ENCODE peak calls at places on chromosome 2, in eight cellular contexts. C, U, G, Z, J, T, N and F are unnamed samples. For H3K4me1, the result is how much of the 10 kb centered on the place peaks cover.

GRCh38 chr2:171836151-171836910 is 57.7 kb downstream of the SLC25A12 start:
- DNase-seq in C (no peak), U (no peak), G (no peak), Z (peak), J (no peak), T (no peak), N (no peak), F (no peak)

GRCh38 chr2:15968280-15969178 is 28.2 kb downstream of the MYCN start:
- DNase-seq in C (no peak), U (no peak), G (no peak), Z (no peak), J (no peak), T (no peak), N (no peak), F (no peak)

GRCh38 chr2:236795176-236795860 is 225.7 kb downstream of the ACKR3 start:
- DNase-seq in C (no peak), U (no peak), G (no peak), Z (no peak), J (no peak), T (no peak), N (no peak), F (no peak)

GRCh38 chr2:47058061-47058931 is 96.8 kb downstream of the STPG4 start:
- DNase-seq in C (peak), U (peak), G (no peak), Z (peak), J (peak), T (no peak), N (no peak), F (no peak)

GRCh38 chr2:133477614-133477990 is 90.7 kb downstream of the NCKAP5 start:
- DNase-seq in C (no peak), U (no peak), G (no peak), Z (peak), J (no peak), T (no peak), N (no peak), F (no peak)

GRCh38 chr2:66570471-66570870 is 135.5 kb downstream of the MEIS1 start:
- DNase-seq in C (no peak), U (no peak), G (no peak), Z (no peak), J (no peak), T (no peak), N (no peak), F (no peak)

GRCh38 chr2:189406612-189407011 is 34.7 kb upstream of the WDR75 start:
- DNase-seq in C (no peak), U (no peak), G (no peak), Z (no peak), J (no peak), T (no peak), N (no peak), F (no peak)

GRCh38 chr2:134261398-134262131 is 7.7 kb downstream of the MGAT5 start:
- DNase-seq in C (no peak), U (no peak), G (no peak), Z (no peak), J (no peak), T (no peak), N (no peak), F (no peak)

GRCh38 chr2:128416781-128417180 is 98.1 kb upstream of the HS6ST1 start:
- DNase-seq in C (peak), U (no peak), G (no peak), Z (no peak), J (no peak), T (no peak), N (no peak), F (peak)

GRCh38 chr2:106184394-106184793 is 9.7 kb downstream of the UXS1 start:
- DNase-seq in C (no peak), U (no peak), G (no peak), Z (no peak), J (no peak), T (no peak), N (no peak), F (no peak)

GRCh38 chr2:42055573-42056514 is 8.0 kb downstream of the PKDCC start:
- DNase-seq in C (peak), U (no peak), G (no peak), Z (no peak), J (no peak), T (peak), N (no peak), F (no peak)

GRCh38 chr2:225340923-225341322 is 58.6 kb upstream of the NYAP2 start:
- DNase-seq in C (no peak), U (no peak), G (no peak), Z (no peak), J (no peak), T (no peak), N (no peak), F (no peak)

GRCh38 chr2:39994151-39994550 is 215.1 kb upstream of the THUMPD2 start:
- DNase-seq in C (no peak), U (no peak), G (no peak), Z (peak), J (no peak), T (no peak), N (no peak), F (no peak)

GRCh38 chr2:160516547-160517365 is 23.1 kb upstream of the RBMS1 start:
- DNase-seq in C (peak), U (no peak), G (peak), Z (peak), J (no peak), T (no peak), N (no peak), F (no peak)

GRCh38 chr2:123916512-123916911 is 108.6 kb upstream of the CNTNAP5 start:
- DNase-seq in C (no peak), U (no peak), G (no peak), Z (no peak), J (no peak), T (no peak), N (no peak), F (no peak)

GRCh38 chr2:144659731-144660275 is 139.9 kb upstream of the ZEB2 start:
- DNase-seq in C (no peak), U (no peak), G (no peak), Z (peak), J (no peak), T (no peak), N (peak), F (no peak)

GRCh38 chr2:160061533-160062282 is 707 bp downstream of the PLA2R1 start:
- DNase-seq in C (peak), U (no peak), G (peak), Z (no peak), J (no peak), T (no peak), N (no peak), F (peak)

GRCh38 chr2:20304411-20304810 is 46.2 kb downstream of the PUM2 start:
- DNase-seq in C (no peak), U (no peak), G (no peak), Z (peak), J (no peak), T (no peak), N (no peak), F (no peak)

GRCh38 chr2:228705331-228705730 is 523.8 kb upstream of the SPHKAP start:
- DNase-seq in C (no peak), U (no peak), G (no peak), Z (no peak), J (no peak), T (no peak), N (no peak), F (no peak)

GRCh38 chr2:240583774-240584173 is 2.8 kb upstream of the CAPN10 start:
- DNase-seq in C (no peak), U (peak), G (no peak), Z (no peak), J (no peak), T (no peak), N (no peak), F (no peak)

GRCh38 chr2:239186958-239187357 is 213.9 kb downstream of the HDAC4 start:
- DNase-seq in C (peak), U (no peak), G (no peak), Z (no peak), J (no peak), T (no peak), N (no peak), F (no peak)

GRCh38 chr2:107384426-107384825 is 442.3 kb upstream of the RGPD4 start:
- DNase-seq in C (no peak), U (no peak), G (no peak), Z (no peak), J (no peak), T (no peak), N (no peak), F (no peak)

GRCh38 chr2:123953848-123954247 is 71.2 kb upstream of the CNTNAP5 start:
- DNase-seq in C (no peak), U (no peak), G (no peak), Z (peak), J (no peak), T (no peak), N (no peak), F (no peak)

GRCh38 chr2:20723543-20723942 is 56.6 kb downstream of the GDF7 start:
- DNase-seq in C (no peak), U (no peak), G (no peak), Z (peak), J (no peak), T (no peak), N (no peak), F (no peak)

GRCh38 chr2:12719400-12720104 is 2.8 kb downstream of the TRIB2 start:
- DNase-seq in C (no peak), U (no peak), G (no peak), Z (peak), J (no peak), T (no peak), N (no peak), F (no peak)

GRCh38 chr2:220220009-220220408 is 592.6 kb downstream of the SLC4A3 start:
- DNase-seq in C (no peak), U (no peak), G (no peak), Z (no peak), J (no peak), T (no peak), N (no peak), F (no peak)

GRCh38 chr2:123840016-123840415 is 185.1 kb upstream of the CNTNAP5 start:
- DNase-seq in C (no peak), U (no peak), G (no peak), Z (no peak), J (no peak), T (no peak), N (no peak), F (no peak)

GRCh38 chr2:192190474-192190873 is 4.3 kb downstream of the TMEFF2 start:
- DNase-seq in C (no peak), U (no peak), G (no peak), Z (peak), J (no peak), T (peak), N (no peak), F (no peak)

GRCh38 chr2:239329972-239330572 is 70.7 kb downstream of the HDAC4 start:
- DNase-seq in C (peak), U (peak), G (no peak), Z (no peak), J (no peak), T (no peak), N (no peak), F (no peak)

GRCh38 chr2:53036196-53036595 is 731.4 kb upstream of the CHAC2 start:
- DNase-seq in C (no peak), U (no peak), G (no peak), Z (peak), J (no peak), T (no peak), N (no peak), F (no peak)

GRCh38 chr2:136358576-136358975 is 240.6 kb upstream of the CXCR4 start:
- DNase-seq in C (no peak), U (no peak), G (no peak), Z (no peak), J (no peak), T (no peak), N (no peak), F (no peak)

GRCh38 chr2:187532333-187533120 is 21.7 kb downstream of the TFPI start:
- DNase-seq in C (no peak), U (no peak), G (no peak), Z (no peak), J (no peak), T (no peak), N (no peak), F (no peak)

GRCh38 chr2:233256048-233256447 is 4.6 kb downstream of the ATG16L1 start:
- DNase-seq in C (no peak), U (no peak), G (no peak), Z (no peak), J (no peak), T (no peak), N (no peak), F (no peak)

GRCh38 chr2:170715062-170715931 is at the start of gene SP5:
- DNase-seq in C (peak), U (peak), G (peak), Z (peak), J (peak), T (peak), N (no peak), F (peak)

GRCh38 chr2:170715932-170716777 is 1.0 kb downstream of the SP5 start:
- DNase-seq in C (no peak), U (no peak), G (peak), Z (no peak), J (no peak), T (peak), N (no peak), F (peak)

GRCh38 chr2:170717599-170717963 is 2.4 kb downstream of the SP5 start:
- DNase-seq in C (no peak), U (no peak), G (no peak), Z (no peak), J (no peak), T (no peak), N (no peak), F (peak)

GRCh38 chr2:170717991-170718589 is 3.0 kb downstream of the SP5 start:
- DNase-seq in C (no peak), U (no peak), G (no peak), Z (no peak), J (no peak), T (peak), N (no peak), F (peak)

GRCh38 chr2:170716851-170717598 is 1.9 kb downstream of the SP5 start:
- DNase-seq in C (peak), U (peak), G (peak), Z (peak), J (no peak), T (peak), N (no peak), F (peak)
- H3K4me3 ChIP-seq in C (peak), U (peak), G (peak), Z (no peak), J (no peak), T (peak), N (peak), F (peak)

GRCh38 chr2:237873961-237874551 is 14.6 kb downstream of the RAMP1 start:
- DNase-seq in C (peak), U (peak), G (peak), Z (no peak), J (no peak), T (no peak), N (no peak), F (no peak)

GRCh38 chr2:237873382-237873781 is 14.0 kb downstream of the RAMP1 start:
- DNase-seq in C (peak), U (no peak), G (no peak), Z (no peak), J (no peak), T (no peak), N (no peak), F (no peak)

GRCh38 chr2:237870754-237871651 is 11.6 kb downstream of the RAMP1 start:
- DNase-seq in C (peak), U (no peak), G (no peak), Z (no peak), J (no peak), T (no peak), N (peak), F (no peak)

GRCh38 chr2:237870126-237870525 is 10.7 kb downstream of the RAMP1 start:
- DNase-seq in C (peak), U (no peak), G (no peak), Z (no peak), J (no peak), T (no peak), N (no peak), F (no peak)

GRCh38 chr2:237872178-237872887 is 12.9 kb downstream of the RAMP1 start:
- DNase-seq in C (peak), U (no peak), G (no peak), Z (no peak), J (no peak), T (no peak), N (peak), F (no peak)
- H3K4me1 ChIP-seq in C (under half), U (under half), G (under half), Z (under half), J (under half), T (under half), N (under half), F (half or more)

DNA sequence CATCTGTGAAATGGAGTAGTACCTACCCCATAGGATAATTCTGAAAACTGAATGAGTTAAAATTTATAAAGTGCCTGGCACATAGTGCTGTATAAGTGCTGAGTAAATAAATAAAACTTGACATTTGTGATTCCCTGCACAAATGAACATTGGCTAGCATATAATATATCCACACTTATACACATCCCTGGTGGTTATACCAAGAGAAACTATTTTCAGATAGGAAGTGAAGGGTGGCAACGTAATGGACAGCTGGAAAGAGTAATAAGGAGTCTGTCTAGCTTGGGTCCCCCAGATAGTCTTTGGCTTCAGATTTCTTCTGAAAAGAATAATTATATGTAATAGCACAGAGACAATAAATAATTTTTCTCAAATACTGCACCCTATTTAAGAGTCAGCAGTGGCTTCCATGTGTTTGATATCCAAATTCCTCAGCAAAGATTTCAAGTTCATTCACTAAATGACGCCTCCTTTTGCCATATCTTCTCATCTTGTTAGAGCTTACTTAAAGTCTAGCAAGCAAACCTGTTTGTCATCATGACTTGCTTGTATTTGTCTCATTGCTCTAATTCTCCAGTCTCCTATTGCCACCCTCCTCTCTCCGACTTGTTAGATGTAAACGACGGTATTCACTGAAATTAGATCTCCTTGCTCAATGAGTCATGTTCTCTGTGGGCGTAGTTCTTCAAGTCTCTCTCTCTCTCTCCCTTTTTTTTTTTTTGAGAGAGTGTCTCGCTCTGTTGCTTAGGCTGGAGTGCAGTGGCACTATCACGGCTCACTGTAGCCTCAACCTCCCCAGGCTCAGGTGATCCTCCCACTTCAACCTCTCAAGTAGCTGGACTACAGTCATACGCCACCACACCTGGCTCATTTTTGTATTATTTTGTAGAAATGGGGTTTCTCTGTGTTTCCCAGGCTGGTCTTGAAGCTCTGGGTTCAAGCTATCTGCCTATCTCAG is 8.7 kb upstream of the ADGRF3 start:
- DNase-seq in C (no peak), U (no peak), G (no peak), Z (peak), J (no peak), T (no peak), N (no peak), F (no peak)
- TF ChIP-seq POLR2A in C (no peak), U (no peak), G (no peak), Z (no peak), J (no peak), T (no peak), N (no peak), F (no peak)

GRCh38 chr2:70598197-70598596 is 44.6 kb upstream of the TGFA start:
- DNase-seq in C (no peak), U (no peak), G (no peak), Z (no peak), J (no peak), T (no peak), N (no peak), F (no peak)

GRCh38 chr2:70596293-70596692 is 42.7 kb upstream of the TGFA start:
- DNase-seq in C (no peak), U (no peak), G (no peak), Z (no peak), J (no peak), T (no peak), N (no peak), F (no peak)

GRCh38 chr2:70596739-70597138 is 43.1 kb upstream of the TGFA start:
- DNase-seq in C (no peak), U (no peak), G (no peak), Z (no peak), J (no peak), T (no peak), N (no peak), F (no peak)
- H3K4me3 ChIP-seq in C (no peak), U (no peak), G (no peak), Z (no peak), J (no peak), T (no peak), N (no peak), F (no peak)

DNA sequence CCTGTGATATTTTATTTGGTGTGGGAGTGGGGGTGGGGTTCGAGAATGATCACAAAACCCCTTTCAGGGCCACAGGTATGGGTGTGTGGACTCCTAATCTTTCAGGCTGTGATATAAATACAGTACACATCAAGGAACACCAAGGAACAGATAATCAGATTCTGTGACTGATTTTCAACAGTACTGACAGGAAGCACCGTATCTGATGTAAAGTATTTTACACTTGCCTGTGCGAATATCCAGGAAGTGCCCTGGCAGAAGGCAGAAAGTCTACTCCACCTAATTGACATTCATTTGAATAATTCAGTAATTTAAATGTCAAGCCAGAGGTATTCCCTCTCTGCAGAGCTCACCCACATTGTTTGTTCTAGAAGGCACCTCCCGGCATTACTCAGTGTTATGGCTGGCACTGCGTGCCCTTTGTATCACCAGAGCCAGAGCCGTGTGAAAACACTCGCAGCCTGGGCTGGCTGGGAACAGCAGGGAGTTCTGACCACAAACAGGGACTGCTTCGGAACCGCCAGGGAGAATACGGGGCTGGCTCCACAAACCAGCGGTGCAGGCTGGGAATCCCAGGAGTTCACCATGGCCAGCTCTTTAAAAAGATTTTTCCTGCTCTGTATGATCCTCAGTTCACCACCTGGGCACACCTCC is 91.8 kb downstream of the ACVR1 start:
- DNase-seq in C (no peak), U (peak), G (peak), Z (peak), J (no peak), T (no peak), N (no peak), F (no peak)
- H3K4me1 ChIP-seq in C (under half), U (half or more), G (under half), Z (under half), J (half or more), T (under half), N (under half), F (half or more)

GRCh38 chr2:100285011-100285410 is 37.3 kb downstream of the LONRF2 start:
- DNase-seq in C (no peak), U (no peak), G (no peak), Z (no peak), J (no peak), T (no peak), N (no peak), F (no peak)
- TF ChIP-seq POLR2A in C (no peak), U (no peak), G (no peak), Z (no peak), J (no peak), T (no peak), N (no peak), F (no peak)